ENCODE peak calls at places on chromosomes 2 and 18, in six cellular contexts. F, W, H, T, R and B are unnamed samples.

GRCh38 chr2:186648130-186648529 is 45.7 kb upstream of the FAM171B start:
- DNase-seq in W (no peak), F (no peak), T (no peak), H (no peak), R (no peak), B (no peak)

GRCh38 chr18:8800041-8800441 is 94.7 kb downstream of the MTCL1 start:
- DNase-seq in W (no peak), R (no peak), H (no peak), F (no peak), T (no peak), B (no peak)

GRCh38 chr18:12659904-12660605 is 2.1 kb upstream of the SPIRE1 start:
- DNase-seq in W (no peak), F (peak), H (peak), R (peak), T (peak), B (no peak)

GRCh38 chr2:105397025-105397722 is 1.7 kb downstream of the FHL2 start:
- DNase-seq in H (no peak), F (no peak), W (no peak), R (no peak), T (no peak), B (no peak)

GRCh38 chr18:47912794-47913594 is 17.5 kb downstream of the SMAD2 start:
- DNase-seq in W (no peak), R (no peak), F (no peak), T (no peak), H (no peak), B (no peak)

GRCh38 chr18:28984731-28985130 is 807.8 kb upstream of the CDH2 start:
- DNase-seq in R (no peak), T (no peak), F (no peak), H (no peak), W (no peak), B (no peak)

GRCh38 chr2:179812501-179812900 is 48.9 kb downstream of the ZNF385B start:
- DNase-seq in T (no peak), H (no peak), R (no peak), W (no peak), F (no peak), B (no peak)

GRCh38 chr2:34907812-34908211 is 1308.7 kb upstream of the FAM98A start:
- DNase-seq in T (no peak), W (no peak), H (no peak), F (no peak), R (no peak), B (no peak)

GRCh38 chr2:96315400-96316071 is 9.6 kb upstream of the ITPRIPL1 start:
- DNase-seq in W (no peak), T (no peak), F (no peak), H (no peak), R (no peak), B (no peak)

GRCh38 chr2:55843096-55843991 is 80.2 kb downstream of the EFEMP1 start:
- DNase-seq in F (no peak), W (no peak), H (no peak), T (no peak), R (no peak), B (peak)

GRCh38 chr2:203412555-203413331 is 84.5 kb downstream of the ABI2 start:
- DNase-seq in H (no peak), F (no peak), R (no peak), W (no peak), T (no peak), B (no peak)

GRCh38 chr2:26692814-26693286 is 328 bp downstream of the KCNK3 start:
- DNase-seq in W (no peak), T (no peak), R (peak), H (peak), F (no peak), B (no peak)

GRCh38 chr18:70330887-70331286 is 42.0 kb downstream of the SOCS6 start:
- DNase-seq in T (no peak), W (no peak), H (no peak), F (no peak), R (no peak), B (no peak)

GRCh38 chr2:102780467-102780866 is 18.6 kb downstream of the TMEM182 start:
- DNase-seq in H (no peak), R (no peak), F (no peak), T (no peak), W (no peak), B (no peak)

GRCh38 chr18:26471826-26472225 is 76.5 kb downstream of the KCTD1 start:
- DNase-seq in W (no peak), H (no peak), F (no peak), R (no peak), T (no peak), B (no peak)

GRCh38 chr2:109448946-109449788 is 164.6 kb downstream of the SEPTIN10 start:
- DNase-seq in H (no peak), T (no peak), W (peak), R (peak), F (no peak), B (peak)

GRCh38 chr2:20444113-20444992 is 2.5 kb upstream of the RHOB start:
- DNase-seq in F (no peak), R (no peak), T (no peak), H (no peak), W (no peak), B (no peak)

GRCh38 chr2:31347788-31348187 is 66.8 kb downstream of the XDH start:
- DNase-seq in W (no peak), F (no peak), H (no peak), T (no peak), R (no peak), B (no peak)

GRCh38 chr2:166411473-166412230 is 35.9 kb upstream of the SCN9A start:
- DNase-seq in W (no peak), H (no peak), R (no peak), F (no peak), T (no peak), B (no peak)

GRCh38 chr2:138078153-138078552 is 113.9 kb downstream of the HNMT start:
- DNase-seq in T (no peak), W (peak), F (no peak), R (no peak), H (no peak), B (no peak)

GRCh38 chr2:23606968-23607367 is 222.0 kb downstream of the KLHL29 start:
- DNase-seq in T (no peak), R (no peak), F (no peak), W (no peak), H (no peak), B (no peak)

GRCh38 chr2:25700221-25700660 is 26.9 kb upstream of the DTNB start:
- DNase-seq in R (peak), F (peak), W (no peak), H (peak), T (no peak), B (no peak)

GRCh38 chr18:9782073-9782857 is 74.2 kb downstream of the RAB31 start:
- DNase-seq in T (no peak), F (no peak), R (no peak), W (no peak), H (no peak), B (no peak)